ENCODE peak calls at places on chromosomes 13 and 19, in seven cellular contexts. One of them, this sample, is unnamed.

GRCh38 chr13:44079413-44080205 is 199.9 kb downstream of the LACC1 start:
- DNase-seq in retinal pigment epithelial cell: no peak
- DNase-seq in neural progenitor cell: peak
- DNase-seq in choroid plexus epithelial cell: no peak
- DNase-seq in bronchial epithelial cell: no peak
- DNase-seq in fibroblast of lung: no peak
- DNase-seq in fibroblast of pulmonary artery: no peak
- DNase-seq in this sample: no peak

GRCh38 chr19:3409346-3410064 is 43.1 kb downstream of the NFIC start:
- DNase-seq in retinal pigment epithelial cell: no peak
- DNase-seq in neural progenitor cell: no peak
- DNase-seq in choroid plexus epithelial cell: no peak
- DNase-seq in bronchial epithelial cell: no peak
- DNase-seq in fibroblast of lung: no peak
- DNase-seq in fibroblast of pulmonary artery: no peak
- DNase-seq in this sample: no peak

GRCh38 chr13:51715613-51716012 is 88.3 kb downstream of the DHRS12 start:
- DNase-seq in retinal pigment epithelial cell: no peak
- DNase-seq in neural progenitor cell: no peak
- DNase-seq in choroid plexus epithelial cell: no peak
- DNase-seq in bronchial epithelial cell: peak
- DNase-seq in fibroblast of lung: no peak
- DNase-seq in fibroblast of pulmonary artery: no peak
- DNase-seq in this sample: no peak

GRCh38 chr19:39645800-39646411 is 9.8 kb upstream of the LGALS16 start:
- DNase-seq in retinal pigment epithelial cell: no peak
- DNase-seq in neural progenitor cell: peak
- DNase-seq in choroid plexus epithelial cell: peak
- DNase-seq in bronchial epithelial cell: peak
- DNase-seq in fibroblast of lung: peak
- DNase-seq in fibroblast of pulmonary artery: peak
- DNase-seq in this sample: peak

GRCh38 chr19:17205237-17206140 is 9.7 kb upstream of the USE1 start:
- DNase-seq in retinal pigment epithelial cell: no peak
- DNase-seq in neural progenitor cell: peak
- DNase-seq in choroid plexus epithelial cell: peak
- DNase-seq in bronchial epithelial cell: peak
- DNase-seq in fibroblast of lung: peak
- DNase-seq in fibroblast of pulmonary artery: peak
- DNase-seq in this sample: no peak

GRCh38 chr13:62556973-62557372 is 1141.3 kb upstream of the PCDH20 start:
- DNase-seq in retinal pigment epithelial cell: no peak
- DNase-seq in neural progenitor cell: no peak
- DNase-seq in choroid plexus epithelial cell: no peak
- DNase-seq in bronchial epithelial cell: peak
- DNase-seq in fibroblast of lung: no peak
- DNase-seq in fibroblast of pulmonary artery: no peak
- DNase-seq in this sample: no peak

GRCh38 chr19:47541507-47541906 is 26.6 kb upstream of the NAPA start:
- DNase-seq in retinal pigment epithelial cell: no peak
- DNase-seq in neural progenitor cell: no peak
- DNase-seq in choroid plexus epithelial cell: no peak
- DNase-seq in bronchial epithelial cell: no peak
- DNase-seq in fibroblast of lung: no peak
- DNase-seq in fibroblast of pulmonary artery: no peak
- DNase-seq in this sample: no peak

GRCh38 chr13:48738261-48738755 is 84.6 kb downstream of the CYSLTR2 start:
- DNase-seq in retinal pigment epithelial cell: no peak
- DNase-seq in neural progenitor cell: peak
- DNase-seq in choroid plexus epithelial cell: no peak
- DNase-seq in bronchial epithelial cell: no peak
- DNase-seq in fibroblast of lung: no peak
- DNase-seq in fibroblast of pulmonary artery: no peak
- DNase-seq in this sample: no peak

GRCh38 chr13:42539670-42540069 is 34.3 kb upstream of the TNFSF11 start:
- DNase-seq in retinal pigment epithelial cell: no peak
- DNase-seq in neural progenitor cell: no peak
- DNase-seq in choroid plexus epithelial cell: no peak
- DNase-seq in bronchial epithelial cell: peak
- DNase-seq in fibroblast of lung: peak
- DNase-seq in fibroblast of pulmonary artery: peak
- DNase-seq in this sample: no peak

DNA sequence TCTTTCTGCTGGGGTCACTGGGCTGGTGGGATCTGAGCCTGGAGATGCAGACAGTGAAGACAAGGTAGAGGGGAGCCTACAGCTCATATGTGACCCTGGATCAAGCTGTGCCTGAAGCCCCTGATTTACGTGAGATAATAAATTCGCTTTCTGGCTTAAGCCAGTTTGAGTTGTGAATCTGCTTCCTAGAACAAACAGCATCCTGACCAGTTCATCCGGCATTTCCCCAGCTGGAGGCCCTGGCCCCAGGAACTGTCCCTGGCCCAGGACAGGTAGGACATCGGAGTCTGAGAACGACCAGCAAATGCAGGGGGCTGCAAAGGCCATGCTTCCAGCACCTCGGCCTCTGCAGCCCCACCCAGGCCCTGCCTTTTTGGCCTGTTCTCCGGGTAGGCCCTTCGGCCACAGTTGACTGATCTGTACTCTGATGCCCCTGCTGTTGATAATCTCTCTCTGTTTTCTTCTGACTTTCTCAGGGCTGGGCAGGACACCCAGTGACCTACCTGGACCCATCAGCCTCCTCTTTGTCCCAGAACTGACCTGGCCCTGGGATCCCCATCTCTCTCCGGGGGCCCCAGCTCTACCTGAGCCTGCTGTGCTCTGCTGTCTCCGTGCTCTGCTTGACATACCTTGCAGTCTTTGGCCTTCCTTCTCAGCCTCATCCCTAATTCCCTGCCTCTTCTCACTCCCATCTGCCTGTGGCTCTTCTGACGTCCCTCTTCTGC is 9.5 kb upstream of the VSIG10L start:
- DNase-seq in retinal pigment epithelial cell: no peak
- DNase-seq in neural progenitor cell: no peak
- DNase-seq in choroid plexus epithelial cell: no peak
- DNase-seq in bronchial epithelial cell: no peak
- DNase-seq in fibroblast of lung: no peak
- DNase-seq in fibroblast of pulmonary artery: no peak
- DNase-seq in this sample: no peak
- H3K4me3 ChIP-seq in retinal pigment epithelial cell: no peak
- H3K4me3 ChIP-seq in neural progenitor cell: no peak
- H3K4me3 ChIP-seq in choroid plexus epithelial cell: no peak
- H3K4me3 ChIP-seq in bronchial epithelial cell: no peak
- H3K4me3 ChIP-seq in fibroblast of lung: no peak
- H3K4me3 ChIP-seq in fibroblast of pulmonary artery: no peak
- H3K4me3 ChIP-seq in this sample: no peak

DNA sequence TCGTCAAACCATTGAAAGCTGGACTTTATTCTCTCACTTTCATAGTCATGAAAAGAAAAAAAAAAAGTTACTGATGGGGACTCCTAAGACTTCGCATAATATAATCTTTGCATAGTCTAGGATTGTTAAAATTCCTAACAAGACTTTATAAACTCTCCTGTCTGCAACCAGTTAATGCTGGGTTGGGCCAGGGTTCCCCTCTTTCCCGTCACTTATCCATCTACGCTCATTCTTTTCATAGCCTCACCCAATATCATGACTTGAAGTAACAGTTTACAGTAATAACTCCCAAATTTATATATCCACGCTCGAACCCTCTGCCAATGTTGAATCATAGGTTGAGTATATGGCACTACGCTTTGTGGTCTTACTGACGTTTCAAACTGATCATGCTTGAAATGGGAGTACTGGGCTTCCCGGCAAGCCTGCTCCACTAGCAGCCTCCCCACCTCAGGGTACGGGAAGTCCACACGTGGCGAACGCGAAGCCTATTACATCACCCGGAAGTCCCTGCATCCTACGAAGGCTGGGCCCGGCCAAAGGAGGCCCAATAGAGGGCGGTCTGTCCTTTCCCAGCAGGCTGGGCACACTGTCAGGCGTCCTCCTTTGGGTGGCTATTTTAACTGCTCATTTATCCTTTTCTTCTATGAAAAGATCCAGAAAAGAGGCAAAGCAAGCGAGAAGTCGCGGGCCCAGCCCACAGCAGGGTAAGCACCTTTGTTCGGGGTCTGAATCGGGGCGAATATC is 694 bp upstream of the ZNF460 start:
- DNase-seq in retinal pigment epithelial cell: peak
- DNase-seq in neural progenitor cell: peak
- DNase-seq in choroid plexus epithelial cell: peak
- DNase-seq in bronchial epithelial cell: peak
- DNase-seq in fibroblast of lung: peak
- DNase-seq in fibroblast of pulmonary artery: peak
- DNase-seq in this sample: peak
- TF ChIP-seq CTCF in retinal pigment epithelial cell: peak
- TF ChIP-seq CTCF in neural progenitor cell: peak
- TF ChIP-seq CTCF in choroid plexus epithelial cell: peak
- TF ChIP-seq CTCF in bronchial epithelial cell: peak
- TF ChIP-seq CTCF in fibroblast of lung: no peak
- TF ChIP-seq CTCF in fibroblast of pulmonary artery: peak
- TF ChIP-seq CTCF in this sample: peak

GRCh38 chr13:23627419-23627818 is 57.2 kb downstream of the TNFRSF19 start:
- DNase-seq in retinal pigment epithelial cell: no peak
- DNase-seq in neural progenitor cell: no peak
- DNase-seq in choroid plexus epithelial cell: no peak
- DNase-seq in bronchial epithelial cell: no peak
- DNase-seq in fibroblast of lung: no peak
- DNase-seq in fibroblast of pulmonary artery: no peak
- DNase-seq in this sample: no peak
- H3K4me3 ChIP-seq in retinal pigment epithelial cell: no peak
- H3K4me3 ChIP-seq in neural progenitor cell: no peak
- H3K4me3 ChIP-seq in choroid plexus epithelial cell: no peak
- H3K4me3 ChIP-seq in bronchial epithelial cell: no peak
- H3K4me3 ChIP-seq in fibroblast of lung: no peak
- H3K4me3 ChIP-seq in fibroblast of pulmonary artery: no peak
- H3K4me3 ChIP-seq in this sample: no peak

GRCh38 chr13:94660695-94661324 is 51.5 kb downstream of the SOX21 start:
- DNase-seq in retinal pigment epithelial cell: no peak
- DNase-seq in neural progenitor cell: peak
- DNase-seq in choroid plexus epithelial cell: peak
- DNase-seq in bronchial epithelial cell: peak
- DNase-seq in fibroblast of lung: peak
- DNase-seq in fibroblast of pulmonary artery: peak
- DNase-seq in this sample: no peak
- TF ChIP-seq CTCF in retinal pigment epithelial cell: peak
- TF ChIP-seq CTCF in neural progenitor cell: peak
- TF ChIP-seq CTCF in choroid plexus epithelial cell: peak
- TF ChIP-seq CTCF in bronchial epithelial cell: peak
- TF ChIP-seq CTCF in fibroblast of lung: peak
- TF ChIP-seq CTCF in fibroblast of pulmonary artery: peak
- TF ChIP-seq CTCF in this sample: peak

DNA sequence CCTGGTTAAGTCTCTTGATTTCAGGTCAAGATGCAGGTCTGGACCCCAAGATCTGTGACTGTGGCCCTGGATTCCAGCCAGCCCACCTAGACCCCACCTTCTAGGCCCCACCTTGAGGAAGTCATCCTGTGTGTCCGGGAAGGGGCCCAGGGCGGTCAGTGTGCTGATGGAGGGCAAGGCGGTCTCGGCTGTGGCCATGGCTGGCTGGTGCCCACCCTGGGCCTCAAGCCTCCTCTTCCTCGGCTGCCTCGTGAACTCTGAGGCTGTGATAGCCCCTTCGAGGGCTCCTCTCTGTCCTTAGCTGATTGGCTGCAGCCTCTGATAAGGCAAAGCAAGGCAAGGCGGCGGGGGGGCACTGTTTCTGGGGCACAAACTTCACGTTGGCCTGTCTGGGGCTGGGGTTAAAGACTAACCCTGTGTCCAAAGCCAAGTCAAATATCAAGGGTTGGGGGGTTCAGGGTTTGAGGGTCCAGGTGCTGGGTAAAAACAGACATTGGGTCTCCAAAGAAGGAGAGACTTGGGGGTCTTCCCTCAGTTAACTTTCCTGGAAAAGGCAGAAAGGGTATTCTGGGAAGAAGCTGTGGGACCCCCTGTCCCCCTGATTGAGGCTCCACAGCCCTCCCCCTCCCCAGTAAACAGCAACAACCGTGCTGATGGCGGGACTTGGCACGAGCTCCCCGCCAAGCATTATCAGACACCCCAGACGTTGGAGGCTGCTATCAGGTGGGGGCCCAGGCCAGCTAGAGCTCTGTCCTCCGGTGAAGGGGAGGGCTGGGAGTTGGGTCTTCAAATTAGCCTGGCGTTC is at the start of gene KLF1:
- DNase-seq in retinal pigment epithelial cell: no peak
- DNase-seq in neural progenitor cell: no peak
- DNase-seq in choroid plexus epithelial cell: no peak
- DNase-seq in bronchial epithelial cell: no peak
- DNase-seq in fibroblast of lung: no peak
- DNase-seq in fibroblast of pulmonary artery: no peak
- DNase-seq in this sample: no peak
- H3K4me3 ChIP-seq in retinal pigment epithelial cell: no peak
- H3K4me3 ChIP-seq in neural progenitor cell: peak
- H3K4me3 ChIP-seq in choroid plexus epithelial cell: no peak
- H3K4me3 ChIP-seq in bronchial epithelial cell: no peak
- H3K4me3 ChIP-seq in fibroblast of lung: no peak
- H3K4me3 ChIP-seq in fibroblast of pulmonary artery: no peak
- H3K4me3 ChIP-seq in this sample: no peak

GRCh38 chr19:7994114-7994513 is 11.3 kb downstream of the ELAVL1 start:
- DNase-seq in retinal pigment epithelial cell: no peak
- DNase-seq in neural progenitor cell: no peak
- DNase-seq in choroid plexus epithelial cell: no peak
- DNase-seq in bronchial epithelial cell: no peak
- DNase-seq in fibroblast of lung: no peak
- DNase-seq in fibroblast of pulmonary artery: no peak
- DNase-seq in this sample: no peak
- TF ChIP-seq CTCF in retinal pigment epithelial cell: no peak
- TF ChIP-seq CTCF in neural progenitor cell: no peak
- TF ChIP-seq CTCF in choroid plexus epithelial cell: no peak
- TF ChIP-seq CTCF in bronchial epithelial cell: no peak
- TF ChIP-seq CTCF in fibroblast of lung: no peak
- TF ChIP-seq CTCF in fibroblast of pulmonary artery: no peak
- TF ChIP-seq CTCF in this sample: no peak

This sample was measured in HFF-Myc.